ENCODE peak calls at places on chromosomes 12 and 14, in ten cellular contexts. One of them, this sample, is unnamed.

GRCh38 chr14:73223049-73223448 is 14.3 kb upstream of the PAPLN start:
- DNase-seq in thyroid gland: no peak
- DNase-seq in suprapubic skin: no peak
- DNase-seq in sigmoid colon: no peak
- DNase-seq in A549: no peak
- DNase-seq in esophagus squamous epithelium: no peak
- DNase-seq in transverse colon: no peak
- DNase-seq in HCT116: no peak
- DNase-seq in uterus: peak; percentile 41
- DNase-seq in ovary: no peak
- DNase-seq in this sample: no peak

GRCh38 chr12:5889381-5890047 is 55.5 kb downstream of the ANO2 start:
- DNase-seq in suprapubic skin: no peak
- DNase-seq in A549: no peak
- DNase-seq in ovary: no peak
- DNase-seq in thyroid gland: no peak
- DNase-seq in sigmoid colon: no peak
- DNase-seq in uterus: no peak
- DNase-seq in esophagus squamous epithelium: no peak
- DNase-seq in transverse colon: no peak
- DNase-seq in HCT116: peak; percentile 62
- DNase-seq in this sample: no peak

GRCh38 chr12:94107910-94108309 is 40.5 kb upstream of the PLXNC1 start:
- DNase-seq in suprapubic skin: no peak
- DNase-seq in HCT116: no peak
- DNase-seq in sigmoid colon: no peak
- DNase-seq in uterus: no peak
- DNase-seq in A549: no peak
- DNase-seq in esophagus squamous epithelium: no peak
- DNase-seq in thyroid gland: no peak
- DNase-seq in transverse colon: no peak
- DNase-seq in ovary: no peak
- DNase-seq in this sample: no peak

GRCh38 chr14:64753374-64753773 is 49.1 kb downstream of the PLEKHG3 start:
- DNase-seq in esophagus squamous epithelium: no peak
- DNase-seq in sigmoid colon: no peak
- DNase-seq in suprapubic skin: no peak
- DNase-seq in transverse colon: no peak
- DNase-seq in ovary: no peak
- DNase-seq in HCT116: no peak
- DNase-seq in A549: no peak
- DNase-seq in thyroid gland: no peak
- DNase-seq in uterus: no peak
- DNase-seq in this sample: no peak

GRCh38 chr12:63150255-63151060 is 543 bp downstream of the AVPR1A start:
- DNase-seq in uterus: peak; percentile 24
- DNase-seq in A549: no peak
- DNase-seq in sigmoid colon: no peak
- DNase-seq in suprapubic skin: peak; percentile 79
- DNase-seq in HCT116: no peak
- DNase-seq in thyroid gland: peak; percentile 46
- DNase-seq in ovary: peak; percentile 8
- DNase-seq in transverse colon: no peak
- DNase-seq in esophagus squamous epithelium: no peak
- DNase-seq in this sample: no peak

GRCh38 chr12:52506858-52507715 is 13.1 kb downstream of the KRT5 start:
- DNase-seq in uterus: no peak
- DNase-seq in esophagus squamous epithelium: no peak
- DNase-seq in sigmoid colon: no peak
- DNase-seq in ovary: no peak
- DNase-seq in thyroid gland: no peak
- DNase-seq in suprapubic skin: no peak
- DNase-seq in A549: peak; percentile 75
- DNase-seq in HCT116: no peak
- DNase-seq in transverse colon: no peak
- DNase-seq in this sample: peak; percentile 42

GRCh38 chr12:105736498-105736897 is 402.3 kb downstream of the NUAK1 start:
- DNase-seq in esophagus squamous epithelium: no peak
- DNase-seq in thyroid gland: no peak
- DNase-seq in ovary: no peak
- DNase-seq in HCT116: no peak
- DNase-seq in sigmoid colon: no peak
- DNase-seq in transverse colon: no peak
- DNase-seq in suprapubic skin: no peak
- DNase-seq in uterus: no peak
- DNase-seq in A549: no peak
- DNase-seq in this sample: no peak

GRCh38 chr12:109307051-109307450 is 2.0 kb downstream of the FOXN4 start:
- DNase-seq in A549: no peak
- DNase-seq in suprapubic skin: no peak
- DNase-seq in esophagus squamous epithelium: no peak
- DNase-seq in ovary: no peak
- DNase-seq in uterus: no peak
- DNase-seq in thyroid gland: no peak
- DNase-seq in HCT116: no peak
- DNase-seq in transverse colon: no peak
- DNase-seq in sigmoid colon: no peak
- DNase-seq in this sample: no peak

GRCh38 chr14:27391331-27391730 is 793.5 kb upstream of the NOVA1 start:
- DNase-seq in ovary: no peak
- DNase-seq in sigmoid colon: no peak
- DNase-seq in uterus: no peak
- DNase-seq in A549: no peak
- DNase-seq in suprapubic skin: no peak
- DNase-seq in transverse colon: no peak
- DNase-seq in thyroid gland: no peak
- DNase-seq in esophagus squamous epithelium: no peak
- DNase-seq in HCT116: no peak
- DNase-seq in this sample: no peak

GRCh38 chr12:108297895-108298760 is 41.0 kb downstream of the CMKLR1 start:
- DNase-seq in ovary: no peak
- DNase-seq in sigmoid colon: peak; percentile 5
- DNase-seq in A549: no peak
- DNase-seq in uterus: no peak
- DNase-seq in transverse colon: no peak
- DNase-seq in suprapubic skin: no peak
- DNase-seq in HCT116: no peak
- DNase-seq in thyroid gland: no peak
- DNase-seq in esophagus squamous epithelium: no peak
- DNase-seq in this sample: no peak

GRCh38 chr14:100827140-100827517 is 1.2 kb downstream of the MEG3 start:
- DNase-seq in A549: no peak
- DNase-seq in ovary: peak; percentile 50
- DNase-seq in sigmoid colon: no peak
- DNase-seq in uterus: no peak
- DNase-seq in thyroid gland: no peak
- DNase-seq in esophagus squamous epithelium: no peak
- DNase-seq in suprapubic skin: no peak
- DNase-seq in HCT116: no peak
- DNase-seq in transverse colon: no peak
- DNase-seq in this sample: no peak
- TF ChIP-seq CTCF in A549: peak; percentile 54
- TF ChIP-seq CTCF in ovary: peak; percentile 24
- TF ChIP-seq CTCF in sigmoid colon: no peak
- TF ChIP-seq CTCF in uterus: peak; percentile 42
- TF ChIP-seq CTCF in thyroid gland: no peak
- TF ChIP-seq CTCF in esophagus squamous epithelium: peak; percentile 16
- TF ChIP-seq CTCF in suprapubic skin: peak; percentile 42
- TF ChIP-seq CTCF in HCT116: no peak
- TF ChIP-seq CTCF in transverse colon: peak; percentile 27
- TF ChIP-seq CTCF in this sample: no peak

GRCh38 chr12:132489602-132490239 is at the start of gene FBRSL1:
- DNase-seq in sigmoid colon: peak; percentile 94
- DNase-seq in HCT116: peak; percentile 49
- DNase-seq in uterus: peak; percentile 88
- DNase-seq in esophagus squamous epithelium: peak; percentile 94
- DNase-seq in ovary: peak; percentile 89
- DNase-seq in A549: peak; percentile 81
- DNase-seq in suprapubic skin: peak; percentile 94
- DNase-seq in transverse colon: peak; percentile 95
- DNase-seq in thyroid gland: peak; percentile 83
- DNase-seq in this sample: peak; percentile 89
- TF ChIP-seq POLR2A in sigmoid colon: no peak
- TF ChIP-seq POLR2A in HCT116: no peak
- TF ChIP-seq POLR2A in uterus: peak; percentile 53
- TF ChIP-seq POLR2A in esophagus squamous epithelium: no peak
- TF ChIP-seq POLR2A in ovary: no peak
- TF ChIP-seq POLR2A in A549: peak; percentile 40
- TF ChIP-seq POLR2A in suprapubic skin: no peak
- TF ChIP-seq POLR2A in transverse colon: peak; percentile 51
- TF ChIP-seq POLR2A in thyroid gland: peak; percentile 60
- TF ChIP-seq POLR2A in this sample: no peak

GRCh38 chr12:31522607-31523006 is 68.3 kb downstream of the DENND5B start:
- DNase-seq in ovary: no peak
- DNase-seq in thyroid gland: no peak
- DNase-seq in A549: no peak
- DNase-seq in uterus: no peak
- DNase-seq in esophagus squamous epithelium: no peak
- DNase-seq in suprapubic skin: no peak
- DNase-seq in sigmoid colon: no peak
- DNase-seq in HCT116: no peak
- DNase-seq in transverse colon: no peak
- DNase-seq in this sample: no peak

GRCh38 chr12:31526158-31526546 is 64.8 kb downstream of the DENND5B start:
- DNase-seq in transverse colon: no peak
- DNase-seq in esophagus squamous epithelium: no peak
- DNase-seq in ovary: no peak
- DNase-seq in A549: no peak
- DNase-seq in HCT116: no peak
- DNase-seq in suprapubic skin: no peak
- DNase-seq in thyroid gland: no peak
- DNase-seq in uterus: no peak
- DNase-seq in sigmoid colon: no peak
- DNase-seq in this sample: no peak

GRCh38 chr12:31523306-31523705 is 67.6 kb downstream of the DENND5B start:
- DNase-seq in HCT116: no peak
- DNase-seq in esophagus squamous epithelium: no peak
- DNase-seq in thyroid gland: no peak
- DNase-seq in transverse colon: no peak
- DNase-seq in uterus: no peak
- DNase-seq in suprapubic skin: no peak
- DNase-seq in sigmoid colon: no peak
- DNase-seq in A549: no peak
- DNase-seq in ovary: no peak
- DNase-seq in this sample: no peak

GRCh38 chr12:31524791-31525495 is 66.0 kb downstream of the DENND5B start:
- DNase-seq in transverse colon: no peak
- DNase-seq in thyroid gland: no peak
- DNase-seq in A549: no peak
- DNase-seq in ovary: no peak
- DNase-seq in suprapubic skin: no peak
- DNase-seq in uterus: no peak
- DNase-seq in sigmoid colon: no peak
- DNase-seq in esophagus squamous epithelium: no peak
- DNase-seq in HCT116: peak; percentile 13
- DNase-seq in this sample: no peak

DNA sequence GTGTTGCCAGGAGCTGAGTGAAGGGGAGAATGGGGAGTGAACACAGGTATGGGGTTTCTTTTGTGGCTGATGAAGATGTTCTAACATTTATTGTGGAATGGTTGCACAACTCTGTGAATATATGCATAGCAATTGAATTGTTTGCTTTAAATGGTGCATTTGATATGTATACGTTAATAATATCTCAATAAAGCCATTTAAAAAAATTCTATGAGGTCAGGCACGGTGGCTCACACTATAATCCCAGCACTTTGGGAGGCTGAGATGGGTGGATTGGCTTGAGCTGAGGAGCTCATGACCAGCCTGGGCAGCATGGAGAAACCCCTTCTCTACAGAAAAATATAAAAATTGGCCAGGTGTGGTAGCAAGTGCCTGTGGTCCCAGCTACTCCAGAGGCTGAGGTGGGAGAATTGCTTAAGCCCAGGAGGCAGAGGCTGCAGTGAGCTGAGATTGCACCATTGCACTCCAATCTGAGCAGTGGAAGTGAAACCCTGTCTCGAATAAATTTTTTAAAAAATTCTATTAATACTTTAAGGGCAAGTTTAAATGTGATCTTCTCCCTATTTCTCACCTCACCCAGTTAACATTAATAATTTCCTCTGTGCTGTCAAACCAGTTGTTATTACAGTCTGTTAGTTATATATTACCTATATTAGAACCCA is 65.3 kb downstream of the DENND5B start:
- DNase-seq in suprapubic skin: no peak
- DNase-seq in thyroid gland: no peak
- DNase-seq in uterus: no peak
- DNase-seq in esophagus squamous epithelium: no peak
- DNase-seq in sigmoid colon: no peak
- DNase-seq in transverse colon: no peak
- DNase-seq in HCT116: no peak
- DNase-seq in A549: no peak
- DNase-seq in ovary: no peak
- DNase-seq in this sample: no peak
- H3K4me3 ChIP-seq in suprapubic skin: no peak overlapping the region
- H3K4me3 ChIP-seq in thyroid gland: no peak overlapping the region
- H3K4me3 ChIP-seq in uterus: no peak overlapping the region
- H3K4me3 ChIP-seq in esophagus squamous epithelium: no peak overlapping the region
- H3K4me3 ChIP-seq in sigmoid colon: no peak overlapping the region
- H3K4me3 ChIP-seq in transverse colon: no peak overlapping the region
- H3K4me3 ChIP-seq in HCT116: no peak overlapping the region
- H3K4me3 ChIP-seq in A549: peak overlapping the region; percentile 4
- H3K4me3 ChIP-seq in ovary: no peak overlapping the region
- H3K4me3 ChIP-seq in this sample: no peak overlapping the region

DNA sequence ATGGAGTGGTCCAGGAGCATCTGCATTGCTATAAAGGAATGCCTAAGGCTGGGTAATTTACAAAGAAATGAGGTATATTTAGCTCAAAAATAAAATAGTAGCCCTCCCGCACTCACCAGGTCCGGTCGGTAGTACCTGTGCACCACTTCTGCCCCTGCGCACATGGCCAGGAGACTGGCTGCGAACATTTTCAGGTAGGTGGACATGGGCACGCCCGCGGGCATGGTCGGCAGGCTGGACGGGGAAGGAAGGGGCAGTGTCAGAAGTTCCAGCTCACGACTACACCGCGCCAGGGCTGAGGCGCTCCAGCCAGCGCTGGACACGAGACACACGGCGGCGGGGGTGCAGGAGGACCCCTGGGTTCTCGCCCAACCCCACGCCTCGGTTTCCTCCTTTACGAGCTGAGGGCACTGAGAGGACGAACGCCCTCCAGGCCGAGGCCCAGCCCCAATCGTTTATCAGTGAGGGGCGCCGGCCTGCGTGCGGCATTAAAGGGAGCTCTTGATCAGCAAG is 9.1 kb upstream of the TDG start:
- DNase-seq in HCT116: no peak
- DNase-seq in suprapubic skin: no peak
- DNase-seq in thyroid gland: peak; percentile 38
- DNase-seq in ovary: no peak
- DNase-seq in transverse colon: no peak
- DNase-seq in uterus: no peak
- DNase-seq in A549: no peak
- DNase-seq in esophagus squamous epithelium: no peak
- DNase-seq in sigmoid colon: no peak
- DNase-seq in this sample: no peak
- TF ChIP-seq CTCF in HCT116: no peak
- TF ChIP-seq CTCF in suprapubic skin: no peak
- TF ChIP-seq CTCF in thyroid gland: no peak
- TF ChIP-seq CTCF in ovary: no peak
- TF ChIP-seq CTCF in transverse colon: no peak
- TF ChIP-seq CTCF in uterus: no peak
- TF ChIP-seq CTCF in A549: no peak
- TF ChIP-seq CTCF in esophagus squamous epithelium: no peak
- TF ChIP-seq CTCF in sigmoid colon: no peak
- TF ChIP-seq CTCF in this sample: no peak

GRCh38 chr14:22829661-22830328 is at the start of gene MRPL52:
- DNase-seq in uterus: peak; percentile 90
- DNase-seq in HCT116: peak; percentile 82
- DNase-seq in sigmoid colon: peak; percentile 94
- DNase-seq in transverse colon: peak; percentile 93
- DNase-seq in thyroid gland: peak; percentile 88
- DNase-seq in suprapubic skin: peak; percentile 92
- DNase-seq in A549: peak; percentile 88
- DNase-seq in esophagus squamous epithelium: peak; percentile 60
- DNase-seq in ovary: peak; percentile 85
- DNase-seq in this sample: peak; percentile 87
- TF ChIP-seq POLR2A in uterus: no peak
- TF ChIP-seq POLR2A in HCT116: peak; percentile 76
- TF ChIP-seq POLR2A in sigmoid colon: no peak
- TF ChIP-seq POLR2A in transverse colon: peak; percentile 45
- TF ChIP-seq POLR2A in thyroid gland: peak; percentile 59
- TF ChIP-seq POLR2A in suprapubic skin: peak; percentile 26
- TF ChIP-seq POLR2A in A549: peak; percentile 77
- TF ChIP-seq POLR2A in esophagus squamous epithelium: no peak
- TF ChIP-seq POLR2A in ovary: no peak
- TF ChIP-seq POLR2A in this sample: no peak